ENCODE peak calls at places on chromosomes 7 and 10, in nine cellular contexts. K, L, M, J, W, N, Y, D and G are unnamed samples.

GRCh38 chr10:125023862-125024495 is 82.1 kb downstream of the ZRANB1 start:
- DNase-seq in K (no peak), L (no peak), M (peak), J (no peak), W (no peak), N (no peak), Y (no peak), D (no peak), G (no peak)

GRCh38 chr7:76377186-76377918 is 18.6 kb upstream of the YWHAG start:
- DNase-seq in K (no peak), L (no peak), M (no peak), J (no peak), W (no peak), N (no peak), Y (no peak), D (no peak), G (no peak)

GRCh38 chr10:33386926-33387325 is 52.5 kb upstream of the NRP1 start:
- DNase-seq in K (no peak), L (no peak), M (no peak), J (no peak), W (no peak), N (no peak), Y (no peak), D (no peak), G (no peak)

GRCh38 chr7:101913876-101914275 is 96.5 kb downstream of the CUX1 start:
- DNase-seq in K (no peak), L (no peak), M (no peak), J (no peak), W (no peak), N (no peak), Y (no peak), D (no peak), G (no peak)

GRCh38 chr10:14093735-14094484 is 236.8 kb downstream of the FRMD4A start:
- DNase-seq in K (peak), L (no peak), M (peak), J (no peak), W (no peak), N (no peak), Y (no peak), D (no peak), G (peak)

GRCh38 chr10:64115913-64116643 is 594.9 kb downstream of the REEP3 start:
- DNase-seq in K (no peak), L (peak), M (peak), J (no peak), W (no peak), N (no peak), Y (no peak), D (no peak), G (peak)

GRCh38 chr10:72659694-72660093 is 32.2 kb upstream of the MCU start:
- DNase-seq in K (peak), L (no peak), M (no peak), J (no peak), W (no peak), N (no peak), Y (no peak), D (no peak), G (no peak)

GRCh38 chr7:93245525-93246432 is 13.6 kb downstream of the VPS50 start:
- DNase-seq in K (no peak), L (peak), M (no peak), J (no peak), W (no peak), N (no peak), Y (no peak), D (no peak), G (peak)

GRCh38 chr10:17453377-17454091 is 861 bp downstream of the ST8SIA6 start:
- DNase-seq in K (peak), L (no peak), M (peak), J (peak), W (no peak), N (peak), Y (peak), D (peak), G (peak)

GRCh38 chr7:66961096-66961495 is 34.3 kb downstream of the SBDS start:
- DNase-seq in K (no peak), L (no peak), M (no peak), J (no peak), W (no peak), N (no peak), Y (peak), D (no peak), G (no peak)

GRCh38 chr7:101744588-101744987 is 72.8 kb upstream of the CUX1 start:
- DNase-seq in K (no peak), L (peak), M (no peak), J (no peak), W (no peak), N (no peak), Y (no peak), D (no peak), G (no peak)